ENCODE peak calls at places on chromosomes 1 and 21, in five cellular contexts. One of them, this sample, is unnamed.

GRCh38 chr1:202834771-202835547 is 24.2 kb downstream of the PCAT6 start:
- DNase-seq in GM04504: no peak
- DNase-seq in NAMALWA: no peak
- DNase-seq in D341Med: no peak
- DNase-seq in stimulated activated CD4-positive, alpha-beta T cell treated with anti-CD3 and anti-CD28 coated beads, TNF-alpha, amount 100 ng/mL, for 1 hour: no peak
- DNase-seq in this sample: no peak

GRCh38 chr1:185645201-185645640 is 89.0 kb upstream of the HMCN1 start:
- DNase-seq in GM04504: no peak
- DNase-seq in NAMALWA: no peak
- DNase-seq in D341Med: no peak
- DNase-seq in stimulated activated CD4-positive, alpha-beta T cell treated with anti-CD3 and anti-CD28 coated beads, TNF-alpha, amount 100 ng/mL, for 1 hour: no peak
- DNase-seq in this sample: no peak

GRCh38 chr1:62746086-62746808 is 37.7 kb upstream of the ATG4C start:
- DNase-seq in GM04504: peak; percentile 38
- DNase-seq in NAMALWA: peak; percentile 73
- DNase-seq in D341Med: peak; percentile 27
- DNase-seq in stimulated activated CD4-positive, alpha-beta T cell treated with anti-CD3 and anti-CD28 coated beads, TNF-alpha, amount 100 ng/mL, for 1 hour: no peak
- DNase-seq in this sample: peak; percentile 61

GRCh38 chr1:154192476-154192875 is 576 bp upstream of the TPM3 start:
- DNase-seq in GM04504: no peak
- DNase-seq in NAMALWA: no peak
- DNase-seq in D341Med: no peak
- DNase-seq in stimulated activated CD4-positive, alpha-beta T cell treated with anti-CD3 and anti-CD28 coated beads, TNF-alpha, amount 100 ng/mL, for 1 hour: no peak
- DNase-seq in this sample: no peak

GRCh38 chr1:174021611-174022079 is 512 bp downstream of the RC3H1 start:
- DNase-seq in GM04504: peak; percentile 17
- DNase-seq in NAMALWA: peak; percentile 76
- DNase-seq in D341Med: no peak
- DNase-seq in stimulated activated CD4-positive, alpha-beta T cell treated with anti-CD3 and anti-CD28 coated beads, TNF-alpha, amount 100 ng/mL, for 1 hour: peak; percentile 14
- DNase-seq in this sample: peak; percentile 67

GRCh38 chr1:242585616-242586354 is 61.3 kb upstream of the PLD5 start:
- DNase-seq in GM04504: no peak
- DNase-seq in NAMALWA: no peak
- DNase-seq in D341Med: no peak
- DNase-seq in stimulated activated CD4-positive, alpha-beta T cell treated with anti-CD3 and anti-CD28 coated beads, TNF-alpha, amount 100 ng/mL, for 1 hour: no peak
- DNase-seq in this sample: no peak

GRCh38 chr1:2230781-2231666 is 2.9 kb downstream of the SKI start:
- DNase-seq in GM04504: no peak
- DNase-seq in NAMALWA: no peak
- DNase-seq in D341Med: no peak
- DNase-seq in stimulated activated CD4-positive, alpha-beta T cell treated with anti-CD3 and anti-CD28 coated beads, TNF-alpha, amount 100 ng/mL, for 1 hour: no peak
- DNase-seq in this sample: peak; percentile 21

GRCh38 chr21:29196021-29196663 is 65.7 kb downstream of the MAP3K7CL start:
- DNase-seq in GM04504: peak; percentile 54
- DNase-seq in NAMALWA: peak; percentile 89
- DNase-seq in D341Med: no peak
- DNase-seq in stimulated activated CD4-positive, alpha-beta T cell treated with anti-CD3 and anti-CD28 coated beads, TNF-alpha, amount 100 ng/mL, for 1 hour: peak; percentile 15
- DNase-seq in this sample: peak; percentile 94

GRCh38 chr1:115031595-115031994 is 2.0 kb downstream of the TSHB start:
- DNase-seq in GM04504: no peak
- DNase-seq in NAMALWA: no peak
- DNase-seq in D341Med: no peak
- DNase-seq in stimulated activated CD4-positive, alpha-beta T cell treated with anti-CD3 and anti-CD28 coated beads, TNF-alpha, amount 100 ng/mL, for 1 hour: no peak
- DNase-seq in this sample: no peak

GRCh38 chr21:20997633-20998455 is at the start of gene NCAM2:
- DNase-seq in GM04504: peak; percentile 24
- DNase-seq in NAMALWA: no peak
- DNase-seq in D341Med: peak; percentile 92
- DNase-seq in stimulated activated CD4-positive, alpha-beta T cell treated with anti-CD3 and anti-CD28 coated beads, TNF-alpha, amount 100 ng/mL, for 1 hour: peak; percentile 46
- DNase-seq in this sample: no peak

GRCh38 chr1:210647406-210648333 is 319.0 kb downstream of the HHAT start:
- DNase-seq in GM04504: peak; percentile 11
- DNase-seq in NAMALWA: no peak
- DNase-seq in D341Med: peak; percentile 75
- DNase-seq in stimulated activated CD4-positive, alpha-beta T cell treated with anti-CD3 and anti-CD28 coated beads, TNF-alpha, amount 100 ng/mL, for 1 hour: no peak
- DNase-seq in this sample: no peak

GRCh38 chr1:229342902-229343587 is at the start of gene CCSAP:
- DNase-seq in GM04504: no peak
- DNase-seq in NAMALWA: peak; percentile 54
- DNase-seq in D341Med: peak; percentile 87
- DNase-seq in stimulated activated CD4-positive, alpha-beta T cell treated with anti-CD3 and anti-CD28 coated beads, TNF-alpha, amount 100 ng/mL, for 1 hour: peak; percentile 22
- DNase-seq in this sample: peak; percentile 68

GRCh38 chr1:40592107-40592773 is 60.8 kb downstream of the ZNF684 start:
- DNase-seq in GM04504: no peak
- DNase-seq in NAMALWA: peak; percentile 77
- DNase-seq in D341Med: peak; percentile 54
- DNase-seq in stimulated activated CD4-positive, alpha-beta T cell treated with anti-CD3 and anti-CD28 coated beads, TNF-alpha, amount 100 ng/mL, for 1 hour: no peak
- DNase-seq in this sample: peak; percentile 49

GRCh38 chr1:969260-969855 is 3.1 kb downstream of the PLEKHN1 start:
- DNase-seq in GM04504: no peak
- DNase-seq in NAMALWA: no peak
- DNase-seq in D341Med: no peak
- DNase-seq in stimulated activated CD4-positive, alpha-beta T cell treated with anti-CD3 and anti-CD28 coated beads, TNF-alpha, amount 100 ng/mL, for 1 hour: no peak
- DNase-seq in this sample: no peak

GRCh38 chr1:156513189-156513588 is 12.6 kb upstream of the MEF2D start:
- DNase-seq in GM04504: no peak
- DNase-seq in NAMALWA: no peak
- DNase-seq in D341Med: no peak
- DNase-seq in stimulated activated CD4-positive, alpha-beta T cell treated with anti-CD3 and anti-CD28 coated beads, TNF-alpha, amount 100 ng/mL, for 1 hour: no peak
- DNase-seq in this sample: no peak

GRCh38 chr1:156195853-156196252 is 1.9 kb downstream of the SLC25A44 start:
- DNase-seq in GM04504: no peak
- DNase-seq in NAMALWA: peak; percentile 50
- DNase-seq in D341Med: no peak
- DNase-seq in stimulated activated CD4-positive, alpha-beta T cell treated with anti-CD3 and anti-CD28 coated beads, TNF-alpha, amount 100 ng/mL, for 1 hour: no peak
- DNase-seq in this sample: no peak

GRCh38 chr21:46092026-46092764 is 5.7 kb upstream of the COL6A2 start:
- DNase-seq in GM04504: peak; percentile 99
- DNase-seq in NAMALWA: no peak
- DNase-seq in D341Med: peak; percentile 12
- DNase-seq in stimulated activated CD4-positive, alpha-beta T cell treated with anti-CD3 and anti-CD28 coated beads, TNF-alpha, amount 100 ng/mL, for 1 hour: no peak
- DNase-seq in this sample: no peak

GRCh38 chr1:177710973-177711372 is 258.9 kb downstream of the SEC16B start:
- DNase-seq in GM04504: no peak
- DNase-seq in NAMALWA: no peak
- DNase-seq in D341Med: no peak
- DNase-seq in stimulated activated CD4-positive, alpha-beta T cell treated with anti-CD3 and anti-CD28 coated beads, TNF-alpha, amount 100 ng/mL, for 1 hour: no peak
- DNase-seq in this sample: no peak

GRCh38 chr1:201252833-201253810 is 30.2 kb upstream of the PKP1 start:
- DNase-seq in GM04504: no peak
- DNase-seq in NAMALWA: no peak
- DNase-seq in D341Med: peak; percentile 41
- DNase-seq in stimulated activated CD4-positive, alpha-beta T cell treated with anti-CD3 and anti-CD28 coated beads, TNF-alpha, amount 100 ng/mL, for 1 hour: no peak
- DNase-seq in this sample: no peak

GRCh38 chr1:230144010-230144614 is 77.1 kb downstream of the GALNT2 start:
- DNase-seq in GM04504: no peak
- DNase-seq in NAMALWA: peak; percentile 25
- DNase-seq in D341Med: no peak
- DNase-seq in stimulated activated CD4-positive, alpha-beta T cell treated with anti-CD3 and anti-CD28 coated beads, TNF-alpha, amount 100 ng/mL, for 1 hour: no peak
- DNase-seq in this sample: no peak

GRCh38 chr1:82838066-82838465 is 1037.3 kb downstream of the ADGRL2 start:
- DNase-seq in GM04504: peak; percentile 2
- DNase-seq in NAMALWA: no peak
- DNase-seq in D341Med: no peak
- DNase-seq in stimulated activated CD4-positive, alpha-beta T cell treated with anti-CD3 and anti-CD28 coated beads, TNF-alpha, amount 100 ng/mL, for 1 hour: no peak
- DNase-seq in this sample: no peak

GRCh38 chr1:6519935-6520621 is 28.6 kb upstream of the PLEKHG5 start:
- DNase-seq in GM04504: peak; percentile 60
- DNase-seq in NAMALWA: no peak
- DNase-seq in D341Med: peak; percentile 32
- DNase-seq in stimulated activated CD4-positive, alpha-beta T cell treated with anti-CD3 and anti-CD28 coated beads, TNF-alpha, amount 100 ng/mL, for 1 hour: no peak
- DNase-seq in this sample: no peak

GRCh38 chr1:18722270-18722669 is 91.6 kb downstream of the PAX7 start:
- DNase-seq in GM04504: no peak
- DNase-seq in NAMALWA: no peak
- DNase-seq in D341Med: peak; percentile 64
- DNase-seq in stimulated activated CD4-positive, alpha-beta T cell treated with anti-CD3 and anti-CD28 coated beads, TNF-alpha, amount 100 ng/mL, for 1 hour: no peak
- DNase-seq in this sample: no peak

GRCh38 chr1:226121587-226122400 is 59.3 kb downstream of the H3-3A start:
- DNase-seq in GM04504: no peak
- DNase-seq in NAMALWA: peak; percentile 87
- DNase-seq in D341Med: peak; percentile 98
- DNase-seq in stimulated activated CD4-positive, alpha-beta T cell treated with anti-CD3 and anti-CD28 coated beads, TNF-alpha, amount 100 ng/mL, for 1 hour: peak; percentile 65
- DNase-seq in this sample: peak; percentile 84

GRCh38 chr1:149844096-149844495 is 55.3 kb upstream of the BOLA1 start:
- DNase-seq in GM04504: no peak
- DNase-seq in NAMALWA: peak; percentile 84
- DNase-seq in D341Med: no peak
- DNase-seq in stimulated activated CD4-positive, alpha-beta T cell treated with anti-CD3 and anti-CD28 coated beads, TNF-alpha, amount 100 ng/mL, for 1 hour: no peak
- DNase-seq in this sample: peak; percentile 55

GRCh38 chr1:36380003-36380631 is 5.6 kb downstream of the STK40 start:
- DNase-seq in GM04504: no peak
- DNase-seq in NAMALWA: no peak
- DNase-seq in D341Med: no peak
- DNase-seq in stimulated activated CD4-positive, alpha-beta T cell treated with anti-CD3 and anti-CD28 coated beads, TNF-alpha, amount 100 ng/mL, for 1 hour: no peak
- DNase-seq in this sample: no peak

GRCh38 chr1:228410015-228410414 is 3.4 kb upstream of the TRIM11 start:
- DNase-seq in GM04504: peak; percentile 9
- DNase-seq in NAMALWA: no peak
- DNase-seq in D341Med: no peak
- DNase-seq in stimulated activated CD4-positive, alpha-beta T cell treated with anti-CD3 and anti-CD28 coated beads, TNF-alpha, amount 100 ng/mL, for 1 hour: no peak
- DNase-seq in this sample: no peak